ENCODE peak calls at places on chromosomes 4 and X, in eight cellular contexts. B is A549, D is nephron progenitor cell, Z is H9, N is kidney epithelial cell, R is RWPE1, L is PC-3, A is tibial nerve. E is an unnamed sample.
A peak's percentile ranks its signal among the peaks of the same experiment; 100 is the strongest.

GRCh38 chr4:118290951-118291350 is 61.9 kb downstream of the PRSS12 start:
- DNase-seq in B (no peak), L (no peak), R (no peak), N (no peak), D (no peak), Z (no peak), A (no peak), E (no peak)

GRCh38 chr4:48290146-48290772 is 20.6 kb upstream of the TEC start:
- DNase-seq in L (peak; percentile 60), N (no peak), B (peak; percentile 39), R (peak; percentile 42), D (no peak), Z (no peak), A (no peak), E (no peak)

GRCh38 chr4:171813195-171813955 is at the start of gene GALNTL6:
- DNase-seq in N (no peak), L (no peak), Z (peak; percentile 43), D (peak; percentile 61), R (no peak), A (no peak), B (peak; percentile 6), E (peak; percentile 15)

GRCh38 chr4:155666701-155667537 is at the start of gene GUCY1A1:
- DNase-seq in B (no peak), Z (peak; percentile 63), N (no peak), D (peak; percentile 55), R (peak; percentile 9), A (no peak), L (peak; percentile 51), E (peak; percentile 64)

GRCh38 chr4:5772528-5773270 is 61.7 kb downstream of the EVC start:
- DNase-seq in D (no peak), R (no peak), L (no peak), A (no peak), N (no peak), Z (peak; percentile 10), B (no peak), E (no peak)

GRCh38 chr4:80125252-80126177 is 52.5 kb upstream of the ANTXR2 start:
- DNase-seq in L (peak; percentile 48), R (peak; percentile 15), Z (no peak), A (no peak), D (no peak), B (peak; percentile 13), N (no peak), E (no peak)

GRCh38 chrX:99353412-99353811 is 1056.7 kb downstream of the PCDH19 start:
- DNase-seq in L (no peak), D (no peak), A (no peak), B (no peak), Z (no peak), N (no peak), R (no peak), E (no peak)

GRCh38 chrX:49060914-49061313 is 2.1 kb downstream of the CCDC120 start:
- DNase-seq in N (no peak), Z (no peak), L (no peak), A (no peak), R (no peak), B (no peak), D (no peak), E (no peak)

GRCh38 chrX:149631293-149632165 is at the start of gene TMEM185A:
- DNase-seq in A (peak; percentile 23), D (peak; percentile 81), B (peak; percentile 57), L (peak; percentile 65), N (no peak), Z (peak; percentile 71), R (peak; percentile 16), E (peak; percentile 84)

GRCh38 chr4:128716325-128716724 is 93.2 kb upstream of the JADE1 start:
- DNase-seq in B (no peak), Z (no peak), A (peak; percentile 25), D (no peak), R (no peak), N (no peak), L (no peak), E (no peak)

GRCh38 chrX:131288738-131289511 is at the start of gene IGSF1:
- DNase-seq in A (peak; percentile 12), D (peak; percentile 70), R (no peak), N (peak; percentile 2), Z (peak; percentile 90), B (peak; percentile 34), L (no peak), E (no peak)

GRCh38 chr4:1398686-1399507 is 7.3 kb downstream of the NKX1-1 start:
- DNase-seq in L (no peak), Z (no peak), A (peak; percentile 5), B (no peak), N (no peak), D (peak; percentile 0), R (no peak), E (no peak)

GRCh38 chr4:73729534-73730165 is 10.7 kb upstream of the CXCL8 start:
- DNase-seq in L (peak; percentile 93), R (peak; percentile 59), N (no peak), A (peak; percentile 55), Z (peak; percentile 71), B (peak; percentile 71), D (peak; percentile 45), E (peak; percentile 69)

GRCh38 chr4:10066206-10066605 is 44.9 kb upstream of the SLC2A9 start:
- DNase-seq in L (no peak), N (no peak), A (no peak), D (no peak), Z (no peak), B (no peak), R (no peak), E (no peak)

GRCh38 chr4:10061650-10062415 is 40.5 kb upstream of the SLC2A9 start:
- DNase-seq in B (no peak), A (no peak), N (no peak), Z (no peak), L (peak; percentile 67), R (peak; percentile 24), D (no peak), E (no peak)

GRCh38 chr4:10066704-10067651 is 45.7 kb upstream of the SLC2A9 start:
- DNase-seq in A (no peak), L (no peak), B (no peak), Z (peak; percentile 17), N (no peak), D (no peak), R (no peak), E (no peak)

GRCh38 chr4:10058371-10058770 is 37.1 kb upstream of the SLC2A9 start:
- DNase-seq in Z (no peak), R (no peak), B (no peak), D (no peak), A (no peak), L (no peak), N (no peak), E (no peak)

DNA sequence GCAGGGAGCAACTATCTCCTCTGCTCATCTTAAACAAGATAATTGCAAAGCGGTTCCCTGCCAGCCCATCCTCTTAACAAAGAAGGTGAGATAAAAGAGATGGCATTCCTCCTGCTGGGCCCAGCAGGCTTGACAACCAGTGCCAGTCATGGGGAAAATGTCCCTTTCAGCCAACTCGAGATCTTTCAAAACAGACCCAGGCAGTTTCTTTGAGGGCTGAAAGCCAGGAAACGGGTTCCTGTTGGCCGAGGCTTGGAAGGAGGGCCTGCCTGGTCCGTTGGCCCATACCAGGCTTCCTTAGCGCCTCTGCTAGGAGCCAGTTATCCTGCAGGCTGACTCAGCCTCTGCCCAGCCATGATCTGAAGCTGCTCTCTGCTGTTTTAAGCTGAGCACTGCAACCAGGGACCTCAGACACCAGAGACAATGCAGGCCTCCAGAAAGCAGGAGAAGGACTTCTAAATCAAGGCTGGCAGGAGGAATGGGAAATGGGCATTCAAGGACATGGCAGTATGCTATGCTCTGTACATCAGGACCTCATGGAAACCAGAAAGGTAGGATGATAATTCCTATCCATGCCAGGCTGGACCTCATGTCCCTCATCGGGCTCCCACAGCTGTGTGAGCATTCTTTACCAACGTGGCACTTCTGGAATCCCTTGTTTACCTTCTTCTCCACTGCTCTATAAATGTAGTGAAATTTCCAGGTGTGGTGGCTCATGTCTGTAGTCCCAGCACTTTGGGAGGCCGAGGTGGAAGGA is 42.4 kb upstream of the SLC2A9 start:
- DNase-seq in L (peak; percentile 44), B (peak; percentile 49), Z (peak; percentile 82), A (no peak), D (peak; percentile 18), N (peak; percentile 23), R (peak; percentile 38), E (peak; percentile 76)
- TF ChIP-seq CTCF in L (peak; percentile 56), B (peak; percentile 41), Z (peak; percentile 62), A (peak; percentile 80), D (no peak), N (peak; percentile 74), R (peak; percentile 60), E (peak; percentile 57)

DNA sequence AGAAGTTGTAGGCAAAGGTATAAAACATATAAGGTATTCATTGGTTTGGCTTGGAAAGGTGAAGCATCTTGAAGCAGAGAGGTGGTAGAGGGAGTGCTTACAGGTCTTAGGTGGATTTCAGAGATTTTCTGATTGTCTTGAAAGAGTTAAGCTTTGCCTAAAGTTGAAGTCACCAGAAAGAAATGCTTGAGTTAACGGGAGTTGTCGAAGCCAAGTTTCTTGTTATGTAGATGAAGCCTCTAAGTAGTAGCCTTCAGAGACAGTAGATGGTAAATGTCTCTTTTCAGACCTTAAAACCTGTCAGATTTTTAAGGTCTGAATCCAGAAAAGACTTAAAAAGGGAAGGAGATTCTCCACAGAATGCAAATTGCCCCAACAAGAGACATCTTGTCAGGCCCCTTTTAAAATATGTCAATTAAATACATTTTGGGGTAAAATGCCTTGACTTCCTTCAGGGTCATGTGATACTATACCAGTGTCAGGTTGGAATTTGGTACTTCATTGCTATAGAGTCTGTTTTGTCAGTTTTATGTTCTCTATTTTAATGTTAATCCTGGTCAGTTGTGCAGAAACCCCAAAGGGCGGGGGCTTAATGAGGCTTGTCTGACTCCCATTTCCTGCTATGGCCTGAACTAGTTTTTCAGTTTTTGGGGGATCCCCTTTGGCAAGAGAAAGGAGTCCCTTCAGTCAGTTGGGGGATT is 81.0 kb downstream of the PCDH18 start:
- DNase-seq in R (no peak), Z (no peak), N (no peak), L (no peak), D (no peak), B (no peak), A (no peak), E (no peak)
- TF ChIP-seq CTCF in R (no peak), Z (no peak), N (no peak), L (no peak), D (no peak), B (no peak), A (no peak), E (no peak)

GRCh38 chr4:55500072-55500471 is 46.6 kb downstream of the CLOCK start:
- DNase-seq in B (no peak), N (no peak), D (no peak), Z (no peak), L (no peak), A (no peak), R (no peak), E (no peak)
- TF ChIP-seq CTCF in B (no peak), N (no peak), D (no peak), Z (no peak), L (no peak), A (no peak), R (no peak), E (no peak)

DNA sequence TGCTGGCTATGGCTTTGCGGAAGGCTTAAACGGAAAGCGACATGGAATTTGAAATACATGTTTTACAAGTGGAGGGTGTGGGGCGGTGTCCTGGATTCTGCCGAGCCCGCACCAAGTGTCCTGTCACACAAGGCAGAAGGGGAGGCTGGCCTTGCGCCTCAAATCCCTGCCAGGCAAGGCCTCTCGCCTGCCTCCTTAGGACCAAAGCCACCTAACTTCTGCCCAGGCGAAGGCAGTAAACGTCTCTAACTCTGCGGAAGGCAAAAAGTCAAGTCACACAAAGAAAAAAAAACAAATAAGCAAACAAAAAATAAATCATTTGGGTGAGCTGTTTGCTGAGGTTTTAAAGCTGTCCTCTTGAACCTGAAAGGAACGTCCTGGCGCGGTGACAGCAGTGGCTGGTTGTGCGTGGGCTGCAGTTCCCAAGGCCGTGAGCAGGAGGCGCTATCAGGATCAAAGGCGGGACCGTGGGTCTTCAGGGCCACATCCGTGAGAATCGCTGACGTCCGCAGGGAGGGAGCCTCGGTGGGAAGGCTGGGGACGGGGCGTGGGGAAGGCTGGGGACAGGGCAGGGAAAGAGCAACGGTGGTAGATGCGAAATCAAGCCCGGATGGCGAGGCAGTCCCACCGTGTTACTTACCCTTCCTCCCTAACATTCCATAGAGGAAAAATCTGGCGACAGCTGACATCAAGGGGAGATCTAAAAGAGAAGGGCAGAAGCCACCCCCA is 99.1 kb downstream of the TRAPPC11 start:
- DNase-seq in R (no peak), L (peak; percentile 46), N (no peak), B (peak; percentile 17), A (no peak), Z (peak; percentile 67), D (peak; percentile 56), E (peak; percentile 44)
- TF ChIP-seq CTCF in R (no peak), L (peak; percentile 63), N (peak; percentile 40), B (no peak), A (no peak), Z (peak; percentile 78), D (peak; percentile 47), E (no peak)

E was measured in psoas muscle.